ENCODE peak calls at places on chromosomes 1 and 21, in five cellular contexts. K is right lobe of liver, P is RWPE2, F is BE2C, L is heart right ventricle. S is an unnamed sample. For H3K27me3, the result is how much of the 10 kb centered on the place peaks cover.

GRCh38 chr1:205913451-205914204 is 29.6 kb downstream of the SLC26A9 start:
- DNase-seq in K (no peak), P (no peak), F (no peak), L (peak), S (no peak)

GRCh38 chr1:212668477-212668876 is 31.2 kb downstream of the BATF3 start:
- DNase-seq in K (no peak), P (no peak), F (no peak), L (no peak), S (no peak)

GRCh38 chr1:232669981-232670763 is 40.2 kb upstream of the SIPA1L2 start:
- DNase-seq in K (no peak), P (no peak), F (no peak), L (no peak), S (peak)

GRCh38 chr1:56654126-56654923 is 9.2 kb downstream of the PRKAA2 start:
- DNase-seq in K (no peak), P (no peak), F (no peak), L (no peak), S (no peak)

GRCh38 chr1:45337630-45338320 is 2.2 kb upstream of the TOE1 start:
- DNase-seq in K (no peak), P (no peak), F (no peak), L (no peak), S (no peak)

GRCh38 chr21:39003982-39004775 is 179.1 kb downstream of the PSMG1 start:
- DNase-seq in K (no peak), P (no peak), F (no peak), L (no peak), S (peak)

GRCh38 chr1:231161711-231162299 is at the start of gene TRIM67:
- DNase-seq in K (no peak), P (no peak), F (peak), L (peak), S (no peak)

GRCh38 chr1:170032531-170033295 is 41.8 kb downstream of the KIFAP3 start:
- DNase-seq in K (no peak), P (no peak), F (no peak), L (no peak), S (peak)

GRCh38 chr21:34187935-34188334 is 114.6 kb downstream of the MRPS6 start:
- DNase-seq in K (no peak), P (no peak), F (no peak), L (peak), S (no peak)

GRCh38 chr1:24594328-24594598 is 38.4 kb downstream of the NCMAP start:
- DNase-seq in K (no peak), P (no peak), F (no peak), L (no peak), S (peak)

GRCh38 chr1:228161381-228161780 is 4.2 kb upstream of the IBA57 start:
- DNase-seq in K (peak), P (no peak), F (no peak), L (no peak), S (peak)

GRCh38 chr1:2611034-2611501 is 21.7 kb downstream of the MMEL1 start:
- DNase-seq in K (peak), P (peak), F (peak), L (peak), S (no peak)

GRCh38 chr1:154833841-154834240 is 36.2 kb downstream of the KCNN3 start:
- DNase-seq in K (no peak), P (no peak), F (no peak), L (no peak), S (no peak)

GRCh38 chr1:68542586-68542985 is 45.7 kb upstream of the DEPDC1 start:
- DNase-seq in K (no peak), P (no peak), F (no peak), L (no peak), S (peak)

GRCh38 chr1:62989497-62989896 is 205.6 kb downstream of the ATG4C start:
- DNase-seq in K (no peak), P (no peak), F (no peak), L (no peak), S (no peak)

GRCh38 chr1:195754297-195754696 is 853.9 kb downstream of the KCNT2 start:
- DNase-seq in K (no peak), P (no peak), F (no peak), L (no peak), S (no peak)

GRCh38 chr1:69246109-69246508 is 321.6 kb upstream of the LRRC7 start:
- DNase-seq in K (no peak), P (no peak), F (no peak), L (no peak), S (no peak)

GRCh38 chr1:205994342-205994741 is 8.9 kb downstream of the RAB7B start:
- DNase-seq in K (no peak), P (no peak), F (no peak), L (no peak), S (no peak)

GRCh38 chr1:229230893-229231753 is 39.8 kb upstream of the RAB4A start:
- DNase-seq in K (no peak), P (no peak), F (no peak), L (no peak), S (peak)

GRCh38 chr1:235078927-235079381 is 49.7 kb downstream of the TOMM20 start:
- DNase-seq in K (no peak), P (no peak), F (no peak), L (no peak), S (peak)

GRCh38 chr1:211947396-211948295 is 87.7 kb downstream of the INTS7 start:
- DNase-seq in K (no peak), P (no peak), F (no peak), L (no peak), S (no peak)

GRCh38 chr1:24926596-24927249 is 3.4 kb downstream of the RUNX3 start:
- DNase-seq in K (no peak), P (no peak), F (no peak), L (no peak), S (no peak)

GRCh38 chr1:65793359-65793732 is 651 bp downstream of the PDE4B start:
- DNase-seq in K (no peak), P (no peak), F (no peak), L (no peak), S (no peak)

GRCh38 chr1:241644259-241644658 is 4.1 kb upstream of the CHML start:
- DNase-seq in K (no peak), P (no peak), F (no peak), L (no peak), S (no peak)

GRCh38 chr1:234963180-234963903 is 165.3 kb downstream of the TOMM20 start:
- DNase-seq in K (peak), P (no peak), F (no peak), L (peak), S (peak)

GRCh38 chr1:180953791-180954721 is 41.4 kb downstream of the KIAA1614 start:
- DNase-seq in K (peak), P (no peak), F (peak), L (peak), S (peak)

GRCh38 chr1:236163460-236164153 is 21.3 kb downstream of the GPR137B start:
- DNase-seq in K (no peak), P (no peak), F (no peak), L (no peak), S (no peak)

GRCh38 chr1:36134805-36135339 is 9.8 kb upstream of the COL8A2 start:
- DNase-seq in K (no peak), P (peak), F (peak), L (no peak), S (peak)

GRCh38 chr1:228166170-228166936 is 749 bp downstream of the IBA57 start:
- DNase-seq in K (peak), P (peak), F (peak), L (peak), S (peak)

GRCh38 chr1:91569411-91570104 is 68.9 kb downstream of the CDC7 start:
- DNase-seq in K (no peak), P (peak), F (no peak), L (peak), S (peak)

GRCh38 chr1:100924212-100924611 is 28.3 kb downstream of the SLC30A7 start:
- DNase-seq in K (no peak), P (no peak), F (no peak), L (no peak), S (peak)

GRCh38 chr1:154353460-154353904 is 28.2 kb downstream of the ATP8B2 start:
- DNase-seq in K (no peak), P (no peak), F (no peak), L (no peak), S (peak)

GRCh38 chr1:13605159-13605558 is 21.5 kb downstream of the PDPN start:
- DNase-seq in K (no peak), P (no peak), F (no peak), L (no peak), S (peak)

GRCh38 chr1:185916866-185917265 is 182.7 kb downstream of the HMCN1 start:
- DNase-seq in K (no peak), P (no peak), F (no peak), L (no peak), S (peak)

DNA sequence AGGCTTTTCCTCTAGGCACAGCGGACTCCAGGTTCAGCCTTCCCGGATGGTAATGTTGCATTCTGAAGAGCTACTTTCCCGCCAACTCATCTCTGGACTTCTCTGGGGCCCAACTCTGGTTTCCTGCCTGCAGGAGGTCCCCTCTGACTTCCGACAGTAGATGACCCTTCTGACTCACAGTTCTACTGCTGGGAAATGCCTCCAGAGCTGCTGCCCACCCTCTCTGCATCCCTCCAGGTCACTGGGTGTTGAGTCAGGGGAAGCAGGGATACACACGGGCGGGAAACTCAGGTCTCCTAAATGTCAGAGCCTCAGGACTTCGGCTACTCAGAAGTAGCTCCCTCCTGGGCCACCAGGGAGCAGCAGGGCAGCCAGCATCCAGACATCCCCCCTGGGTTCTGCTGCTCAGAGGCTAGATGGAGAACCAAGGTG is 2.1 kb upstream of the KIF21B start:
- DNase-seq in K (no peak), P (no peak), F (no peak), L (no peak), S (no peak)
- TF ChIP-seq CTCF in K (peak), P (no peak), F (peak), L (peak), S (peak)

DNA sequence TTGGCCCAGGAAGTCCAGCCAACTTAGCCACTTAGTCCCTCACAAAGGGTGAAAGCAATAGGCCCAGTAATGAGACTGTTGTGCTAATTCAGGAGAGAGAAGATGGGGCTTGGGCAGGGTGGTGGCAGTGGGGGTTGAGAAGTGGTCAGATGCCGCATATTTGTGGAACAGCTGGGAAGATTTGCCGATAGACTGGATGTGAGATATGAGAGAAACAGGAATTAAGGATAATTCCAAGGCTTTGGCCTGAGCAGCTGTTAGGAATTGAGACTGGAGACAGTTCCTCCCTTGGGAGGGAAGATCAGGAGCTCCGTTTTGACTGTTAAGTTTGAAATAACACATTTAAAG is 323.6 kb upstream of the FAM78B start:
- DNase-seq in K (no peak), P (no peak), F (no peak), L (no peak), S (no peak)
- H3K4me3 ChIP-seq in K (no peak), P (no peak), F (no peak), L (no peak), S (no peak)

GRCh38 chr1:191065346-191065745 is 587.7 kb upstream of the BRINP3 start:
- DNase-seq in K (no peak), P (no peak), F (no peak), L (no peak), S (no peak)

GRCh38 chr1:191065771-191066170 is 588.1 kb upstream of the BRINP3 start:
- DNase-seq in K (no peak), P (no peak), F (no peak), L (no peak), S (no peak)
- H3K27me3 ChIP-seq in K (under half), P (under half), F (under half), L (under half), S (under half)

GRCh38 chr1:203772836-203773235 is 7.9 kb downstream of the LAX1 start:
- DNase-seq in K (no peak), P (no peak), F (no peak), L (no peak), S (no peak)

GRCh38 chr1:203778789-203779188 is 13.8 kb downstream of the LAX1 start:
- DNase-seq in K (no peak), P (no peak), F (no peak), L (no peak), S (no peak)

GRCh38 chr1:203771901-203772301 is 6.9 kb downstream of the LAX1 start:
- DNase-seq in K (no peak), P (no peak), F (no peak), L (no peak), S (no peak)

GRCh38 chr1:203777596-203777995 is 12.6 kb downstream of the LAX1 start:
- DNase-seq in K (no peak), P (no peak), F (no peak), L (no peak), S (peak)

GRCh38 chr1:203776636-203777035 is 11.7 kb downstream of the LAX1 start:
- DNase-seq in K (no peak), P (no peak), F (no peak), L (no peak), S (peak)
- TF ChIP-seq CTCF in K (peak), P (peak), F (peak), L (peak), S (peak)

GRCh38 chr1:151056574-151056973 is 2.8 kb downstream of the CDC42SE1 start:
- DNase-seq in K (no peak), P (no peak), F (no peak), L (no peak), S (no peak)
- H3K4me3 ChIP-seq in K (no peak), P (no peak), F (no peak), L (peak), S (no peak)

DNA sequence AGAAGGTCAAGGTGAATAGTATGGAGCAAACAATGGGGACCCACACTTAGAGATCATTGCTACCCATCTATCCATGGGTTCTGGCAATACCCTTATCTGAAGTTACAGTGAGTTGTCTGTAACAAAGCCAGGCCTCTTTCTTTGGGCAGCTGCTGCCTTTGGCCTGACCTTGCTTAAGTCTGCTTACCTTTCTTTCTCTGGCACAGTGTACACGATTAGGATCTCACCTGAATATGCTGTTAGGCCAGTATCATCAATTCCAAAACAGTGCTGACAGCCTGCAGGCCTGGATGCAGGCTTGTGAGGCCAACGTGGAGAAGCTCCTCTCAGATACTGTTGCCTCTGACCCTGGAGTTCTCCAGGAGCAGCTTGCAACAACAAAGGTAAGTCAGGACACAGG is 132.9 kb upstream of the BMP8A start:
- DNase-seq in K (no peak), P (no peak), F (no peak), L (no peak), S (no peak)
- H3K27me3 ChIP-seq in K (under half), P (under half), F (under half), L (under half), S (under half)

GRCh38 chr1:32486463-32487113 is 21.7 kb downstream of the ZBTB8B start:
- DNase-seq in K (no peak), P (no peak), F (no peak), L (no peak), S (no peak)

GRCh38 chr1:32489774-32490454 is 25.0 kb downstream of the ZBTB8B start:
- DNase-seq in K (no peak), P (no peak), F (no peak), L (no peak), S (no peak)

GRCh38 chr1:32485554-32486255 is 20.8 kb downstream of the ZBTB8B start:
- DNase-seq in K (no peak), P (no peak), F (no peak), L (no peak), S (no peak)

DNA sequence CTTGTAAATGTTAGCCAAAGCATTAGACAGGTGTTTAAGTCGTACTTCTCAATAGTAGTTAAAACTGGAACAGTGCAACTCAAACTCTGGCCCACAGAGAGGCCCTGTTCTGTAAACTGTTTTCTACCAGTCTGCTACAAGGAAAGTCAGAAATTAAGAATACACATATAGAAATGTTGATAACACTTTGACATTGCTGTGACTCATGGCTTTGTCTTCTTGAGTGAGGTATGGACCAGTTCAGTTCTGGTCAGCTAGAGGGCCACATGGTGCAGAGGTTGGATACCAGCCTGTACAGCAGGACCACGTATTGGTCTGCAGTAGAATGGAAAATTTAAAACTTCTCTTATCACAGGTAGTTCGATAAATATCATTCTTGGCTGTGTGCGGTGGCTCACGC is 22.3 kb downstream of the ZBTB8B start:
- DNase-seq in K (no peak), P (no peak), F (no peak), L (no peak), S (no peak)
- TF ChIP-seq CTCF in K (no peak), P (no peak), F (no peak), L (no peak), S (no peak)

DNA sequence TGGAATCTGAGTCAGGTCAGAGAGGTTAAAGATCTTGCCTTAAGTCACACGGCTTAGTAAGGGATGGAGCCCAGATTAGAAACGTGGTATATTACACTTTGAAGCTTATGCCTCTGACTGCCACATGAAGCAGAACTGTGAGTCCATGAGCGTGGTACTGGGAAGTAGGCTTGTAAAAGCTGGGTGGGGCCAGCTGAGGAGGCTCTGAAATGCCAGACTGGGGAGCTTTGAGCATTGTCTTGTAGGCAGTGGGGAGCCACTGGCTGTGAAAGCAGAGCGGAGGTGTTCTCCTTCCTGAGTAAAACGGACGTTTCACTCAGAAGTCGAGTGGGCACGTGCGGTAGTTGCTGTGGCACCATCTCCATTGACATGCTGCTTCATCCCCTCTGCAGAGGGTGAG is 72.6 kb upstream of the USP24 start:
- DNase-seq in K (no peak), P (no peak), F (no peak), L (no peak), S (no peak)
- H3K4me3 ChIP-seq in K (no peak), P (no peak), F (no peak), L (no peak), S (no peak)

GRCh38 chr21:45611296-45611695 is 32.2 kb upstream of the PCBP3 start:
- DNase-seq in K (no peak), P (no peak), F (no peak), L (no peak), S (no peak)

GRCh38 chr21:45615145-45615711 is 28.3 kb upstream of the PCBP3 start:
- DNase-seq in K (peak), P (peak), F (peak), L (no peak), S (no peak)

GRCh38 chr21:45612096-45613019 is 31.2 kb upstream of the PCBP3 start:
- DNase-seq in K (no peak), P (peak), F (peak), L (no peak), S (no peak)

GRCh38 chr21:45613881-45614280 is 29.6 kb upstream of the PCBP3 start:
- DNase-seq in K (no peak), P (peak), F (peak), L (no peak), S (no peak)

GRCh38 chr21:45613396-45613795 is 30.1 kb upstream of the PCBP3 start:
- DNase-seq in K (no peak), P (peak), F (peak), L (no peak), S (no peak)
- H3K27me3 ChIP-seq in K (under half), P (under half), F (under half), L (half or more), S (under half)

S was measured in bronchial epithelial cell.